ENCODE peak calls at places on chromosomes 6 and 20, in nine cellular contexts. One of them, this sample, is unnamed.
A peak's percentile ranks its signal among the peaks of the same experiment; 100 is the strongest.

GRCh38 chr6:47922391-47922790 is 140.6 kb downstream of the OPN5 start:
- DNase-seq in AG10803: no peak
- DNase-seq in A549: no peak
- DNase-seq in cardiac fibroblast: peak; percentile 23
- DNase-seq in iris pigment epithelial cell: no peak
- DNase-seq in iPS DF 6.9: no peak
- DNase-seq in RCC 7860: no peak
- DNase-seq in naive thymus-derived CD4-positive, alpha-beta T cell: no peak
- DNase-seq in kidney tubule cell: peak; percentile 1
- DNase-seq in this sample: no peak

GRCh38 chr6:1312444-1313363 is 806 bp downstream of the FOXQ1 start:
- DNase-seq in naive thymus-derived CD4-positive, alpha-beta T cell: no peak
- DNase-seq in AG10803: no peak
- DNase-seq in kidney tubule cell: peak; percentile 27
- DNase-seq in cardiac fibroblast: no peak
- DNase-seq in A549: no peak
- DNase-seq in RCC 7860: no peak
- DNase-seq in iris pigment epithelial cell: peak; percentile 37
- DNase-seq in iPS DF 6.9: no peak
- DNase-seq in this sample: no peak

GRCh38 chr6:139099984-139100383 is 34.9 kb upstream of the HECA start:
- DNase-seq in naive thymus-derived CD4-positive, alpha-beta T cell: no peak
- DNase-seq in RCC 7860: no peak
- DNase-seq in kidney tubule cell: no peak
- DNase-seq in cardiac fibroblast: no peak
- DNase-seq in iPS DF 6.9: no peak
- DNase-seq in iris pigment epithelial cell: no peak
- DNase-seq in AG10803: no peak
- DNase-seq in A549: no peak
- DNase-seq in this sample: no peak

GRCh38 chr6:37783831-37784584 is 35.5 kb upstream of the ZFAND3 start:
- DNase-seq in RCC 7860: no peak
- DNase-seq in AG10803: peak; percentile 50
- DNase-seq in naive thymus-derived CD4-positive, alpha-beta T cell: no peak
- DNase-seq in iPS DF 6.9: no peak
- DNase-seq in iris pigment epithelial cell: peak; percentile 52
- DNase-seq in cardiac fibroblast: peak; percentile 53
- DNase-seq in kidney tubule cell: peak; percentile 35
- DNase-seq in A549: no peak
- DNase-seq in this sample: no peak

GRCh38 chr6:47042238-47042843 is at the start of gene ADGRF1:
- DNase-seq in A549: no peak
- DNase-seq in AG10803: no peak
- DNase-seq in iris pigment epithelial cell: no peak
- DNase-seq in kidney tubule cell: peak; percentile 93
- DNase-seq in iPS DF 6.9: no peak
- DNase-seq in naive thymus-derived CD4-positive, alpha-beta T cell: no peak
- DNase-seq in cardiac fibroblast: no peak
- DNase-seq in RCC 7860: no peak
- DNase-seq in this sample: no peak

GRCh38 chr6:41546866-41547798 is 951 bp downstream of the FOXP4 start:
- DNase-seq in RCC 7860: no peak
- DNase-seq in A549: peak; percentile 13
- DNase-seq in AG10803: peak; percentile 33
- DNase-seq in iris pigment epithelial cell: peak; percentile 72
- DNase-seq in naive thymus-derived CD4-positive, alpha-beta T cell: peak; percentile 43
- DNase-seq in cardiac fibroblast: peak; percentile 49
- DNase-seq in kidney tubule cell: peak; percentile 49
- DNase-seq in iPS DF 6.9: no peak
- DNase-seq in this sample: no peak

GRCh38 chr6:107692351-107692750 is 131.8 kb downstream of the SCML4 start:
- DNase-seq in kidney tubule cell: no peak
- DNase-seq in iris pigment epithelial cell: peak; percentile 74
- DNase-seq in A549: no peak
- DNase-seq in iPS DF 6.9: no peak
- DNase-seq in cardiac fibroblast: peak; percentile 86
- DNase-seq in AG10803: peak; percentile 78
- DNase-seq in RCC 7860: no peak
- DNase-seq in naive thymus-derived CD4-positive, alpha-beta T cell: no peak
- DNase-seq in this sample: no peak

GRCh38 chr20:9087531-9088217 is 18.8 kb downstream of the PLCB4 start:
- DNase-seq in naive thymus-derived CD4-positive, alpha-beta T cell: no peak
- DNase-seq in RCC 7860: no peak
- DNase-seq in AG10803: no peak
- DNase-seq in iPS DF 6.9: no peak
- DNase-seq in kidney tubule cell: no peak
- DNase-seq in cardiac fibroblast: no peak
- DNase-seq in A549: no peak
- DNase-seq in iris pigment epithelial cell: no peak
- DNase-seq in this sample: no peak

GRCh38 chr20:61728326-61728725 is 337.4 kb downstream of the TAF4 start:
- DNase-seq in naive thymus-derived CD4-positive, alpha-beta T cell: no peak
- DNase-seq in kidney tubule cell: no peak
- DNase-seq in AG10803: no peak
- DNase-seq in iPS DF 6.9: no peak
- DNase-seq in RCC 7860: no peak
- DNase-seq in iris pigment epithelial cell: no peak
- DNase-seq in A549: no peak
- DNase-seq in cardiac fibroblast: no peak
- DNase-seq in this sample: no peak

This sample was measured in thoracic aorta.